ENCODE peak calls at places on chromosomes 12 and 14, in four cellular contexts. One of them, this sample, is unnamed.

GRCh38 chr14:92600318-92601053 is 86.9 kb downstream of the RIN3 start:
- DNase-seq in cardiac muscle cell: no peak
- DNase-seq in GM12865: peak; percentile 38
- DNase-seq in ovary: no peak
- DNase-seq in this sample: no peak

GRCh38 chr14:93030761-93031160 is 85.0 kb downstream of the ITPK1 start:
- DNase-seq in cardiac muscle cell: no peak
- DNase-seq in ovary: no peak
- DNase-seq in GM12865: no peak
- DNase-seq in this sample: no peak

GRCh38 chr12:5561057-5561456 is 129.1 kb downstream of the NTF3 start:
- DNase-seq in GM12865: no peak
- DNase-seq in cardiac muscle cell: no peak
- DNase-seq in ovary: no peak
- DNase-seq in this sample: no peak

GRCh38 chr12:57517187-57517586 is 3.1 kb downstream of the DDIT3 start:
- DNase-seq in GM12865: no peak
- DNase-seq in ovary: no peak
- DNase-seq in cardiac muscle cell: no peak
- DNase-seq in this sample: no peak

GRCh38 chr14:23093993-23094665 is 807 bp downstream of the ACIN1 start:
- DNase-seq in GM12865: peak; percentile 22
- DNase-seq in ovary: no peak
- DNase-seq in cardiac muscle cell: no peak
- DNase-seq in this sample: no peak

GRCh38 chr12:47414511-47414910 is 291.3 kb downstream of the RPAP3 start:
- DNase-seq in ovary: no peak
- DNase-seq in cardiac muscle cell: no peak
- DNase-seq in GM12865: no peak
- DNase-seq in this sample: peak; percentile 66

GRCh38 chr12:7142057-7142644 is 12.0 kb downstream of the CLSTN3 start:
- DNase-seq in cardiac muscle cell: peak; percentile 60
- DNase-seq in ovary: no peak
- DNase-seq in GM12865: peak; percentile 52
- DNase-seq in this sample: peak; percentile 71

GRCh38 chr14:44494125-44494524 is 13.0 kb downstream of the FSCB start:
- DNase-seq in ovary: no peak
- DNase-seq in cardiac muscle cell: no peak
- DNase-seq in GM12865: no peak
- DNase-seq in this sample: no peak

GRCh38 chr14:61644834-61645233 is 50.5 kb upstream of the HIF1A start:
- DNase-seq in GM12865: peak; percentile 44
- DNase-seq in ovary: no peak
- DNase-seq in cardiac muscle cell: peak; percentile 28
- DNase-seq in this sample: no peak

GRCh38 chr14:68882235-68882634 is 89.4 kb upstream of the ZFP36L1 start:
- DNase-seq in GM12865: no peak
- DNase-seq in cardiac muscle cell: no peak
- DNase-seq in ovary: no peak
- DNase-seq in this sample: no peak

GRCh38 chr12:70106347-70106746 is 136.9 kb upstream of the CNOT2 start:
- DNase-seq in ovary: no peak
- DNase-seq in GM12865: no peak
- DNase-seq in cardiac muscle cell: no peak
- DNase-seq in this sample: no peak

GRCh38 chr12:3365416-3366385 is 125.3 kb upstream of the PRMT8 start:
- DNase-seq in ovary: no peak
- DNase-seq in GM12865: no peak
- DNase-seq in cardiac muscle cell: peak; percentile 72
- DNase-seq in this sample: no peak

GRCh38 chr12:42076976-42077375 is 67.7 kb downstream of the GXYLT1 start:
- DNase-seq in ovary: no peak
- DNase-seq in GM12865: no peak
- DNase-seq in cardiac muscle cell: no peak
- DNase-seq in this sample: no peak

GRCh38 chr12:6765634-6766581 is at the start of gene PTMS:
- DNase-seq in GM12865: peak; percentile 53
- DNase-seq in cardiac muscle cell: peak; percentile 88
- DNase-seq in ovary: peak; percentile 92
- DNase-seq in this sample: no peak

GRCh38 chr14:75428230-75429104 is 645 bp downstream of the JDP2 start:
- DNase-seq in ovary: peak; percentile 62
- DNase-seq in cardiac muscle cell: peak; percentile 20
- DNase-seq in GM12865: peak; percentile 20
- DNase-seq in this sample: no peak

GRCh38 chr12:122348505-122348904 is 74.0 kb downstream of the CLIP1 start:
- DNase-seq in ovary: no peak
- DNase-seq in cardiac muscle cell: no peak
- DNase-seq in GM12865: no peak
- DNase-seq in this sample: no peak

GRCh38 chr12:57540998-57541397 is 6.0 kb downstream of the DCTN2 start:
- DNase-seq in cardiac muscle cell: no peak
- DNase-seq in GM12865: no peak
- DNase-seq in ovary: no peak
- DNase-seq in this sample: no peak

GRCh38 chr12:59452259-59452658 is 143.6 kb upstream of the SLC16A7 start:
- DNase-seq in GM12865: no peak
- DNase-seq in ovary: no peak
- DNase-seq in cardiac muscle cell: no peak
- DNase-seq in this sample: no peak

GRCh38 chr14:57136669-57137068 is 132.0 kb downstream of the EXOC5 start:
- DNase-seq in cardiac muscle cell: no peak
- DNase-seq in GM12865: peak; percentile 1
- DNase-seq in ovary: peak; percentile 27
- DNase-seq in this sample: no peak

GRCh38 chr12:64218597-64218996 is 3.5 kb downstream of the KICS2 start:
- DNase-seq in cardiac muscle cell: no peak
- DNase-seq in ovary: no peak
- DNase-seq in GM12865: no peak
- DNase-seq in this sample: no peak

GRCh38 chr14:65321370-65321875 is 91.1 kb upstream of the FUT8 start:
- DNase-seq in cardiac muscle cell: no peak
- DNase-seq in GM12865: peak; percentile 90
- DNase-seq in ovary: no peak
- DNase-seq in this sample: peak; percentile 50

GRCh38 chr12:110536834-110537604 is 34.9 kb downstream of the RAD9B start:
- DNase-seq in ovary: no peak
- DNase-seq in cardiac muscle cell: no peak
- DNase-seq in GM12865: no peak
- DNase-seq in this sample: no peak

GRCh38 chr12:71186571-71187288 is 28.9 kb upstream of the TSPAN8 start:
- DNase-seq in GM12865: no peak
- DNase-seq in ovary: no peak
- DNase-seq in cardiac muscle cell: no peak
- DNase-seq in this sample: no peak

GRCh38 chr12:92866418-92866817 is 62.7 kb downstream of the EEA1 start:
- DNase-seq in ovary: no peak
- DNase-seq in cardiac muscle cell: no peak
- DNase-seq in GM12865: no peak
- DNase-seq in this sample: no peak

GRCh38 chr12:48815281-48816110 is 2.8 kb upstream of the CACNB3 start:
- DNase-seq in cardiac muscle cell: peak; percentile 86
- DNase-seq in GM12865: peak; percentile 62
- DNase-seq in ovary: peak; percentile 81
- DNase-seq in this sample: peak; percentile 37

GRCh38 chr14:50335989-50336391 is 23.9 kb downstream of the DMAC2L start:
- DNase-seq in cardiac muscle cell: no peak
- DNase-seq in GM12865: no peak
- DNase-seq in ovary: peak; percentile 39
- DNase-seq in this sample: peak; percentile 34

GRCh38 chr12:97408363-97408762 is 54.2 kb upstream of the RMST start:
- DNase-seq in ovary: no peak
- DNase-seq in GM12865: no peak
- DNase-seq in cardiac muscle cell: no peak
- DNase-seq in this sample: no peak

GRCh38 chr12:130719263-130719892 is 3.3 kb upstream of the RIMBP2 start:
- DNase-seq in GM12865: no peak
- DNase-seq in cardiac muscle cell: peak; percentile 37
- DNase-seq in ovary: no peak
- DNase-seq in this sample: no peak

GRCh38 chr12:78146365-78146772 is 315.7 kb downstream of the NAV3 start:
- DNase-seq in cardiac muscle cell: peak; percentile 59
- DNase-seq in ovary: no peak
- DNase-seq in GM12865: peak; percentile 32
- DNase-seq in this sample: no peak

GRCh38 chr14:96797943-96798349 is 764 bp downstream of the VRK1 start:
- DNase-seq in cardiac muscle cell: no peak
- DNase-seq in GM12865: peak; percentile 57
- DNase-seq in ovary: peak; percentile 18
- DNase-seq in this sample: peak; percentile 61

GRCh38 chr12:54125950-54126695 is 62.7 kb downstream of the SMUG1 start:
- DNase-seq in ovary: peak; percentile 73
- DNase-seq in GM12865: no peak
- DNase-seq in cardiac muscle cell: no peak
- DNase-seq in this sample: peak; percentile 14

GRCh38 chr14:104339829-104340228 is 201.4 kb downstream of the KIF26A start:
- DNase-seq in ovary: no peak
- DNase-seq in GM12865: no peak
- DNase-seq in cardiac muscle cell: no peak
- DNase-seq in this sample: no peak

GRCh38 chr14:104342435-104343293 is 204.3 kb downstream of the KIF26A start:
- DNase-seq in ovary: peak; percentile 30
- DNase-seq in GM12865: no peak
- DNase-seq in cardiac muscle cell: peak; percentile 75
- DNase-seq in this sample: no peak

GRCh38 chr14:104343294-104343625 is 204.9 kb downstream of the KIF26A start:
- DNase-seq in ovary: peak; percentile 17
- DNase-seq in cardiac muscle cell: no peak
- DNase-seq in GM12865: no peak
- DNase-seq in this sample: no peak

GRCh38 chr14:104343690-104344640 is 205.6 kb downstream of the KIF26A start:
- DNase-seq in ovary: peak; percentile 8
- DNase-seq in cardiac muscle cell: peak; percentile 31
- DNase-seq in GM12865: no peak
- DNase-seq in this sample: no peak

GRCh38 chr14:104341532-104342434 is 203.4 kb downstream of the KIF26A start:
- DNase-seq in cardiac muscle cell: peak; percentile 74
- DNase-seq in ovary: peak; percentile 78
- DNase-seq in GM12865: peak; percentile 45
- DNase-seq in this sample: peak; percentile 59
- TF ChIP-seq CTCF in cardiac muscle cell: peak; percentile 13
- TF ChIP-seq CTCF in ovary: peak; percentile 36
- TF ChIP-seq CTCF in GM12865: peak; percentile 27
- TF ChIP-seq CTCF in this sample: peak; percentile 59

GRCh38 chr14:79476133-79476532 is 735.2 kb downstream of the DIO2 start:
- DNase-seq in ovary: no peak
- DNase-seq in GM12865: no peak
- DNase-seq in cardiac muscle cell: no peak
- DNase-seq in this sample: no peak

GRCh38 chr14:79480212-79480611 is 731.1 kb downstream of the DIO2 start:
- DNase-seq in GM12865: no peak
- DNase-seq in ovary: no peak
- DNase-seq in cardiac muscle cell: no peak
- DNase-seq in this sample: no peak

GRCh38 chr14:79473676-79474075 is 737.6 kb downstream of the DIO2 start:
- DNase-seq in ovary: no peak
- DNase-seq in GM12865: no peak
- DNase-seq in cardiac muscle cell: no peak
- DNase-seq in this sample: no peak

GRCh38 chr14:79476552-79476951 is 734.8 kb downstream of the DIO2 start:
- DNase-seq in cardiac muscle cell: no peak
- DNase-seq in ovary: no peak
- DNase-seq in GM12865: no peak
- DNase-seq in this sample: no peak
- TF ChIP-seq CTCF in cardiac muscle cell: no peak
- TF ChIP-seq CTCF in ovary: no peak
- TF ChIP-seq CTCF in GM12865: no peak
- TF ChIP-seq CTCF in this sample: no peak

GRCh38 chr12:111673503-111673902 is 12.3 kb downstream of the BRAP start:
- DNase-seq in ovary: no peak
- DNase-seq in GM12865: peak; percentile 25
- DNase-seq in cardiac muscle cell: peak; percentile 54
- DNase-seq in this sample: no peak
- TF ChIP-seq CTCF in ovary: peak; percentile 27
- TF ChIP-seq CTCF in GM12865: peak; percentile 21
- TF ChIP-seq CTCF in cardiac muscle cell: peak; percentile 69
- TF ChIP-seq CTCF in this sample: peak; percentile 42

GRCh38 chr14:88439088-88439487 is 53.6 kb downstream of the SPATA7 start:
- DNase-seq in cardiac muscle cell: no peak
- DNase-seq in ovary: no peak
- DNase-seq in GM12865: no peak
- DNase-seq in this sample: no peak

GRCh38 chr14:88437659-88438058 is 52.2 kb downstream of the SPATA7 start:
- DNase-seq in GM12865: no peak
- DNase-seq in ovary: no peak
- DNase-seq in cardiac muscle cell: no peak
- DNase-seq in this sample: peak; percentile 2
- TF ChIP-seq CTCF in GM12865: no peak
- TF ChIP-seq CTCF in ovary: no peak
- TF ChIP-seq CTCF in cardiac muscle cell: no peak
- TF ChIP-seq CTCF in this sample: no peak

GRCh38 chr12:108516511-108517275 is 1.6 kb downstream of the FICD start:
- DNase-seq in cardiac muscle cell: no peak
- DNase-seq in ovary: no peak
- DNase-seq in GM12865: peak; percentile 37
- DNase-seq in this sample: no peak
- TF ChIP-seq CTCF in cardiac muscle cell: no peak
- TF ChIP-seq CTCF in ovary: no peak
- TF ChIP-seq CTCF in GM12865: no peak
- TF ChIP-seq CTCF in this sample: no peak

GRCh38 chr12:124332068-124332672 is 37.3 kb downstream of the RFLNA start:
- DNase-seq in GM12865: no peak
- DNase-seq in cardiac muscle cell: peak; percentile 17
- DNase-seq in ovary: no peak
- DNase-seq in this sample: no peak
- TF ChIP-seq CTCF in GM12865: no peak
- TF ChIP-seq CTCF in cardiac muscle cell: peak; percentile 33
- TF ChIP-seq CTCF in ovary: no peak
- TF ChIP-seq CTCF in this sample: no peak

GRCh38 chr12:25977047-25977446 is 18.6 kb downstream of the RASSF8 start:
- DNase-seq in ovary: no peak
- DNase-seq in cardiac muscle cell: no peak
- DNase-seq in GM12865: no peak
- DNase-seq in this sample: no peak
- TF ChIP-seq CTCF in ovary: no peak
- TF ChIP-seq CTCF in cardiac muscle cell: no peak
- TF ChIP-seq CTCF in GM12865: no peak
- TF ChIP-seq CTCF in this sample: no peak

GRCh38 chr14:37482428-37482827 is 112.6 kb downstream of the FOXA1 start:
- DNase-seq in ovary: no peak
- DNase-seq in cardiac muscle cell: no peak
- DNase-seq in GM12865: no peak
- DNase-seq in this sample: no peak
- TF ChIP-seq CTCF in ovary: no peak
- TF ChIP-seq CTCF in cardiac muscle cell: no peak
- TF ChIP-seq CTCF in GM12865: no peak
- TF ChIP-seq CTCF in this sample: no peak